ENCODE peak calls at places on chromosomes 4 and X, in eight cellular contexts. One of them, this sample, is unnamed.

GRCh38 chrX:154542723-154543424 is 3.8 kb downstream of the G6PD start:
- DNase-seq in dermis blood vessel endothelial cell: peak; percentile 27
- DNase-seq in SW480: no peak
- DNase-seq in keratinocyte: no peak
- DNase-seq in stimulated activated CD4-positive, alpha-beta T cell treated with anti-CD3 and anti-CD28 coated beads, Interleukin-1b, Interleukin-23, amount 100 ng/mL, for 24 hours: no peak
- DNase-seq in posterior cingulate gyrus: peak; percentile 82
- DNase-seq in HEK293T: no peak
- DNase-seq in AG10803: no peak
- DNase-seq in this sample: no peak

GRCh38 chr4:8156617-8157016 is 2.0 kb downstream of the ABLIM2 start:
- DNase-seq in dermis blood vessel endothelial cell: no peak
- DNase-seq in SW480: peak; percentile 52
- DNase-seq in keratinocyte: no peak
- DNase-seq in stimulated activated CD4-positive, alpha-beta T cell treated with anti-CD3 and anti-CD28 coated beads, Interleukin-1b, Interleukin-23, amount 100 ng/mL, for 24 hours: no peak
- DNase-seq in posterior cingulate gyrus: no peak
- DNase-seq in HEK293T: no peak
- DNase-seq in AG10803: no peak
- DNase-seq in this sample: no peak

GRCh38 chr4:154491341-154491679 is 289 bp downstream of the DCHS2 start:
- DNase-seq in dermis blood vessel endothelial cell: peak; percentile 1
- DNase-seq in SW480: peak; percentile 15
- DNase-seq in keratinocyte: no peak
- DNase-seq in stimulated activated CD4-positive, alpha-beta T cell treated with anti-CD3 and anti-CD28 coated beads, Interleukin-1b, Interleukin-23, amount 100 ng/mL, for 24 hours: no peak
- DNase-seq in posterior cingulate gyrus: peak; percentile 83
- DNase-seq in HEK293T: peak; percentile 35
- DNase-seq in AG10803: peak; percentile 11
- DNase-seq in this sample: no peak

GRCh38 chrX:150935466-150935865 is 37.0 kb upstream of the CD99L2 start:
- DNase-seq in dermis blood vessel endothelial cell: no peak
- DNase-seq in SW480: no peak
- DNase-seq in keratinocyte: no peak
- DNase-seq in stimulated activated CD4-positive, alpha-beta T cell treated with anti-CD3 and anti-CD28 coated beads, Interleukin-1b, Interleukin-23, amount 100 ng/mL, for 24 hours: no peak
- DNase-seq in posterior cingulate gyrus: no peak
- DNase-seq in HEK293T: no peak
- DNase-seq in AG10803: peak; percentile 88
- DNase-seq in this sample: no peak

GRCh38 chr4:150582101-150582565 is at the start of gene MAB21L2:
- DNase-seq in dermis blood vessel endothelial cell: peak; percentile 30
- DNase-seq in SW480: no peak
- DNase-seq in keratinocyte: no peak
- DNase-seq in stimulated activated CD4-positive, alpha-beta T cell treated with anti-CD3 and anti-CD28 coated beads, Interleukin-1b, Interleukin-23, amount 100 ng/mL, for 24 hours: no peak
- DNase-seq in posterior cingulate gyrus: no peak
- DNase-seq in HEK293T: no peak
- DNase-seq in AG10803: no peak
- DNase-seq in this sample: no peak

GRCh38 chr4:72031868-72032619 is at the start of gene NPFFR2:
- DNase-seq in dermis blood vessel endothelial cell: peak; percentile 1
- DNase-seq in SW480: no peak
- DNase-seq in keratinocyte: no peak
- DNase-seq in stimulated activated CD4-positive, alpha-beta T cell treated with anti-CD3 and anti-CD28 coated beads, Interleukin-1b, Interleukin-23, amount 100 ng/mL, for 24 hours: no peak
- DNase-seq in posterior cingulate gyrus: peak; percentile 84
- DNase-seq in HEK293T: peak; percentile 68
- DNase-seq in AG10803: peak; percentile 28
- DNase-seq in this sample: no peak

GRCh38 chr4:145909773-145910172 is 28.9 kb downstream of the ZNF827 start:
- DNase-seq in dermis blood vessel endothelial cell: peak; percentile 19
- DNase-seq in SW480: no peak
- DNase-seq in keratinocyte: no peak
- DNase-seq in stimulated activated CD4-positive, alpha-beta T cell treated with anti-CD3 and anti-CD28 coated beads, Interleukin-1b, Interleukin-23, amount 100 ng/mL, for 24 hours: no peak
- DNase-seq in posterior cingulate gyrus: no peak
- DNase-seq in HEK293T: no peak
- DNase-seq in AG10803: no peak
- DNase-seq in this sample: no peak

GRCh38 chr4:14180983-14181601 is 553.6 kb upstream of the BOD1L1 start:
- DNase-seq in dermis blood vessel endothelial cell: peak; percentile 57
- DNase-seq in SW480: peak; percentile 73
- DNase-seq in keratinocyte: no peak
- DNase-seq in stimulated activated CD4-positive, alpha-beta T cell treated with anti-CD3 and anti-CD28 coated beads, Interleukin-1b, Interleukin-23, amount 100 ng/mL, for 24 hours: no peak
- DNase-seq in posterior cingulate gyrus: no peak
- DNase-seq in HEK293T: no peak
- DNase-seq in AG10803: no peak
- DNase-seq in this sample: peak; percentile 8

GRCh38 chr4:97013309-97014106 is 1129.8 kb downstream of the STPG2 start:
- DNase-seq in dermis blood vessel endothelial cell: no peak
- DNase-seq in SW480: no peak
- DNase-seq in keratinocyte: no peak
- DNase-seq in stimulated activated CD4-positive, alpha-beta T cell treated with anti-CD3 and anti-CD28 coated beads, Interleukin-1b, Interleukin-23, amount 100 ng/mL, for 24 hours: no peak
- DNase-seq in posterior cingulate gyrus: no peak
- DNase-seq in HEK293T: no peak
- DNase-seq in AG10803: no peak
- DNase-seq in this sample: no peak

GRCh38 chr4:153318696-153319320 is 25.7 kb upstream of the MND1 start:
- DNase-seq in dermis blood vessel endothelial cell: peak; percentile 75
- DNase-seq in SW480: peak; percentile 33
- DNase-seq in keratinocyte: no peak
- DNase-seq in stimulated activated CD4-positive, alpha-beta T cell treated with anti-CD3 and anti-CD28 coated beads, Interleukin-1b, Interleukin-23, amount 100 ng/mL, for 24 hours: no peak
- DNase-seq in posterior cingulate gyrus: no peak
- DNase-seq in HEK293T: peak; percentile 55
- DNase-seq in AG10803: peak; percentile 53
- DNase-seq in this sample: no peak

GRCh38 chr4:64230709-64231310 is 178.4 kb downstream of the TECRL start:
- DNase-seq in dermis blood vessel endothelial cell: peak; percentile 13
- DNase-seq in SW480: no peak
- DNase-seq in keratinocyte: no peak
- DNase-seq in stimulated activated CD4-positive, alpha-beta T cell treated with anti-CD3 and anti-CD28 coated beads, Interleukin-1b, Interleukin-23, amount 100 ng/mL, for 24 hours: no peak
- DNase-seq in posterior cingulate gyrus: no peak
- DNase-seq in HEK293T: no peak
- DNase-seq in AG10803: peak; percentile 1
- DNase-seq in this sample: no peak

GRCh38 chrX:40310016-40310415 is 212.3 kb upstream of the BCOR start:
- DNase-seq in dermis blood vessel endothelial cell: no peak
- DNase-seq in SW480: no peak
- DNase-seq in keratinocyte: no peak
- DNase-seq in stimulated activated CD4-positive, alpha-beta T cell treated with anti-CD3 and anti-CD28 coated beads, Interleukin-1b, Interleukin-23, amount 100 ng/mL, for 24 hours: no peak
- DNase-seq in posterior cingulate gyrus: no peak
- DNase-seq in HEK293T: no peak
- DNase-seq in AG10803: no peak
- DNase-seq in this sample: no peak

GRCh38 chr4:113248320-113248719 is 198.9 kb downstream of the ANK2 start:
- DNase-seq in dermis blood vessel endothelial cell: no peak
- DNase-seq in SW480: no peak
- DNase-seq in keratinocyte: no peak
- DNase-seq in stimulated activated CD4-positive, alpha-beta T cell treated with anti-CD3 and anti-CD28 coated beads, Interleukin-1b, Interleukin-23, amount 100 ng/mL, for 24 hours: no peak
- DNase-seq in posterior cingulate gyrus: no peak
- DNase-seq in HEK293T: peak; percentile 13
- DNase-seq in AG10803: no peak
- DNase-seq in this sample: no peak

GRCh38 chr4:186067757-186068385 is 1.1 kb upstream of the TLR3 start:
- DNase-seq in dermis blood vessel endothelial cell: peak; percentile 76
- DNase-seq in SW480: peak; percentile 72
- DNase-seq in keratinocyte: no peak
- DNase-seq in stimulated activated CD4-positive, alpha-beta T cell treated with anti-CD3 and anti-CD28 coated beads, Interleukin-1b, Interleukin-23, amount 100 ng/mL, for 24 hours: no peak
- DNase-seq in posterior cingulate gyrus: peak; percentile 90
- DNase-seq in HEK293T: peak; percentile 27
- DNase-seq in AG10803: peak; percentile 51
- DNase-seq in this sample: peak; percentile 14

GRCh38 chr4:56757821-56758400 is 63.6 kb downstream of the SPINK2 start:
- DNase-seq in dermis blood vessel endothelial cell: peak; percentile 61
- DNase-seq in SW480: peak; percentile 86
- DNase-seq in keratinocyte: peak; percentile 26
- DNase-seq in stimulated activated CD4-positive, alpha-beta T cell treated with anti-CD3 and anti-CD28 coated beads, Interleukin-1b, Interleukin-23, amount 100 ng/mL, for 24 hours: peak; percentile 48
- DNase-seq in posterior cingulate gyrus: peak; percentile 84
- DNase-seq in HEK293T: no peak
- DNase-seq in AG10803: peak; percentile 87
- DNase-seq in this sample: peak; percentile 66

GRCh38 chr4:151807220-151807619 is 46.4 kb upstream of the GATB start:
- DNase-seq in dermis blood vessel endothelial cell: no peak
- DNase-seq in SW480: no peak
- DNase-seq in keratinocyte: no peak
- DNase-seq in stimulated activated CD4-positive, alpha-beta T cell treated with anti-CD3 and anti-CD28 coated beads, Interleukin-1b, Interleukin-23, amount 100 ng/mL, for 24 hours: no peak
- DNase-seq in posterior cingulate gyrus: no peak
- DNase-seq in HEK293T: no peak
- DNase-seq in AG10803: peak; percentile 13
- DNase-seq in this sample: no peak

GRCh38 chr4:40299126-40299525 is 36.0 kb upstream of the CHRNA9 start:
- DNase-seq in dermis blood vessel endothelial cell: no peak
- DNase-seq in SW480: no peak
- DNase-seq in keratinocyte: no peak
- DNase-seq in stimulated activated CD4-positive, alpha-beta T cell treated with anti-CD3 and anti-CD28 coated beads, Interleukin-1b, Interleukin-23, amount 100 ng/mL, for 24 hours: no peak
- DNase-seq in posterior cingulate gyrus: no peak
- DNase-seq in HEK293T: no peak
- DNase-seq in AG10803: no peak
- DNase-seq in this sample: no peak

GRCh38 chr4:58749206-58749605 is 1639.0 kb upstream of the IGFBP7 start:
- DNase-seq in dermis blood vessel endothelial cell: no peak
- DNase-seq in SW480: no peak
- DNase-seq in keratinocyte: no peak
- DNase-seq in stimulated activated CD4-positive, alpha-beta T cell treated with anti-CD3 and anti-CD28 coated beads, Interleukin-1b, Interleukin-23, amount 100 ng/mL, for 24 hours: no peak
- DNase-seq in posterior cingulate gyrus: no peak
- DNase-seq in HEK293T: no peak
- DNase-seq in AG10803: no peak
- DNase-seq in this sample: no peak

GRCh38 chr4:168773388-168774195 is 236.5 kb downstream of the CBR4 start:
- DNase-seq in dermis blood vessel endothelial cell: peak; percentile 59
- DNase-seq in SW480: no peak
- DNase-seq in keratinocyte: no peak
- DNase-seq in stimulated activated CD4-positive, alpha-beta T cell treated with anti-CD3 and anti-CD28 coated beads, Interleukin-1b, Interleukin-23, amount 100 ng/mL, for 24 hours: no peak
- DNase-seq in posterior cingulate gyrus: no peak
- DNase-seq in HEK293T: no peak
- DNase-seq in AG10803: no peak
- DNase-seq in this sample: no peak

GRCh38 chr4:152951348-152951747 is 15.2 kb downstream of the FHDC1 start:
- DNase-seq in dermis blood vessel endothelial cell: no peak
- DNase-seq in SW480: no peak
- DNase-seq in keratinocyte: no peak
- DNase-seq in stimulated activated CD4-positive, alpha-beta T cell treated with anti-CD3 and anti-CD28 coated beads, Interleukin-1b, Interleukin-23, amount 100 ng/mL, for 24 hours: no peak
- DNase-seq in posterior cingulate gyrus: no peak
- DNase-seq in HEK293T: no peak
- DNase-seq in AG10803: no peak
- DNase-seq in this sample: no peak

This sample was measured in epithelial cell of prostate.